ENCODE peak calls at places on chromosome 1, in five cellular contexts. One of them, this sample, is unnamed.

GRCh38 chr1:30320581-30320890 is 402.8 kb downstream of the MATN1 start:
- DNase-seq in tibial nerve: no peak
- DNase-seq in ovary: no peak
- DNase-seq in lower leg skin: peak; percentile 76
- DNase-seq in K562: no peak
- DNase-seq in this sample: no peak

GRCh38 chr1:186617860-186618780 is 62.1 kb downstream of the PTGS2 start:
- DNase-seq in ovary: no peak
- DNase-seq in tibial nerve: peak; percentile 50
- DNase-seq in lower leg skin: no peak
- DNase-seq in K562: no peak
- DNase-seq in this sample: peak; percentile 2

GRCh38 chr1:61397915-61398314 is 315.6 kb downstream of the NFIA start:
- DNase-seq in tibial nerve: no peak
- DNase-seq in lower leg skin: no peak
- DNase-seq in K562: no peak
- DNase-seq in ovary: no peak
- DNase-seq in this sample: no peak

GRCh38 chr1:42184616-42185015 is 20.1 kb upstream of the GUCA2A start:
- DNase-seq in lower leg skin: no peak
- DNase-seq in tibial nerve: no peak
- DNase-seq in K562: no peak
- DNase-seq in ovary: no peak
- DNase-seq in this sample: no peak

GRCh38 chr1:68210027-68210426 is 22.3 kb downstream of the WLS start:
- DNase-seq in ovary: no peak
- DNase-seq in lower leg skin: no peak
- DNase-seq in tibial nerve: no peak
- DNase-seq in K562: no peak
- DNase-seq in this sample: no peak

GRCh38 chr1:32335951-32336867 is at the start of gene MARCKSL1:
- DNase-seq in lower leg skin: peak; percentile 95
- DNase-seq in tibial nerve: peak; percentile 74
- DNase-seq in K562: peak; percentile 92
- DNase-seq in ovary: peak; percentile 96
- DNase-seq in this sample: peak; percentile 86

GRCh38 chr1:185483647-185484450 is 166.8 kb upstream of the IVNS1ABP start:
- DNase-seq in tibial nerve: peak; percentile 38
- DNase-seq in K562: peak; percentile 21
- DNase-seq in ovary: no peak
- DNase-seq in lower leg skin: no peak
- DNase-seq in this sample: peak; percentile 63

GRCh38 chr1:55572878-55573734 is 357.9 kb upstream of the USP24 start:
- DNase-seq in ovary: no peak
- DNase-seq in tibial nerve: no peak
- DNase-seq in K562: no peak
- DNase-seq in lower leg skin: no peak
- DNase-seq in this sample: no peak

GRCh38 chr1:12714710-12715500 is 1.0 kb upstream of the AADACL3 start:
- DNase-seq in K562: no peak
- DNase-seq in lower leg skin: no peak
- DNase-seq in tibial nerve: no peak
- DNase-seq in ovary: no peak
- DNase-seq in this sample: no peak

GRCh38 chr1:32541064-32541566 is 1.9 kb downstream of the ZBTB8A start:
- DNase-seq in ovary: no peak
- DNase-seq in tibial nerve: no peak
- DNase-seq in K562: no peak
- DNase-seq in lower leg skin: no peak
- DNase-seq in this sample: no peak

GRCh38 chr1:225942574-225942973 is 1.6 kb upstream of the LEFTY2 start:
- DNase-seq in K562: no peak
- DNase-seq in lower leg skin: no peak
- DNase-seq in ovary: no peak
- DNase-seq in tibial nerve: no peak
- DNase-seq in this sample: no peak

GRCh38 chr1:102628008-102628736 is 480.1 kb downstream of the COL11A1 start:
- DNase-seq in K562: no peak
- DNase-seq in lower leg skin: no peak
- DNase-seq in ovary: no peak
- DNase-seq in tibial nerve: no peak
- DNase-seq in this sample: no peak

GRCh38 chr1:12376236-12377064 is 146.6 kb downstream of the VPS13D start:
- DNase-seq in K562: no peak
- DNase-seq in ovary: no peak
- DNase-seq in tibial nerve: no peak
- DNase-seq in lower leg skin: no peak
- DNase-seq in this sample: no peak

GRCh38 chr1:174744886-174745285 is 254.9 kb upstream of the CACYBP start:
- DNase-seq in lower leg skin: no peak
- DNase-seq in K562: no peak
- DNase-seq in ovary: no peak
- DNase-seq in tibial nerve: no peak
- DNase-seq in this sample: no peak

GRCh38 chr1:117128323-117129079 is 7.0 kb upstream of the TRIM45 start:
- DNase-seq in lower leg skin: no peak
- DNase-seq in tibial nerve: no peak
- DNase-seq in K562: peak; percentile 48
- DNase-seq in ovary: no peak
- DNase-seq in this sample: peak; percentile 48

GRCh38 chr1:9455487-9456237 is 83.6 kb upstream of the SLC25A33 start:
- DNase-seq in tibial nerve: peak; percentile 80
- DNase-seq in ovary: peak; percentile 90
- DNase-seq in K562: peak; percentile 76
- DNase-seq in lower leg skin: no peak
- DNase-seq in this sample: peak; percentile 26

GRCh38 chr1:115089443-115090340 is at the start of gene TSPAN2:
- DNase-seq in ovary: peak; percentile 62
- DNase-seq in lower leg skin: peak; percentile 89
- DNase-seq in tibial nerve: peak; percentile 28
- DNase-seq in K562: peak; percentile 45
- DNase-seq in this sample: peak; percentile 29

GRCh38 chr1:203628997-203629508 is 2.4 kb downstream of the ATP2B4 start:
- DNase-seq in lower leg skin: no peak
- DNase-seq in ovary: no peak
- DNase-seq in K562: no peak
- DNase-seq in tibial nerve: no peak
- DNase-seq in this sample: no peak

GRCh38 chr1:30384286-30385245 is 338.8 kb downstream of the MATN1 start:
- DNase-seq in ovary: peak; percentile 14
- DNase-seq in lower leg skin: peak; percentile 72
- DNase-seq in K562: no peak
- DNase-seq in tibial nerve: no peak
- DNase-seq in this sample: no peak

GRCh38 chr1:98817830-98818229 is 156.3 kb downstream of the SNX7 start:
- DNase-seq in lower leg skin: no peak
- DNase-seq in K562: no peak
- DNase-seq in ovary: no peak
- DNase-seq in tibial nerve: no peak
- DNase-seq in this sample: no peak

GRCh38 chr1:66350001-66350547 is 183.9 kb upstream of the SGIP1 start:
- DNase-seq in K562: no peak
- DNase-seq in tibial nerve: peak; percentile 49
- DNase-seq in ovary: no peak
- DNase-seq in lower leg skin: no peak
- DNase-seq in this sample: no peak

GRCh38 chr1:4935807-4936206 is 281.4 kb downstream of the AJAP1 start:
- DNase-seq in lower leg skin: peak; percentile 71
- DNase-seq in tibial nerve: no peak
- DNase-seq in ovary: no peak
- DNase-seq in K562: no peak
- DNase-seq in this sample: no peak

GRCh38 chr1:109096110-109096509 is 5.5 kb downstream of the TMEM167B start:
- DNase-seq in K562: no peak
- DNase-seq in lower leg skin: no peak
- DNase-seq in ovary: no peak
- DNase-seq in tibial nerve: no peak
- DNase-seq in this sample: no peak

DNA sequence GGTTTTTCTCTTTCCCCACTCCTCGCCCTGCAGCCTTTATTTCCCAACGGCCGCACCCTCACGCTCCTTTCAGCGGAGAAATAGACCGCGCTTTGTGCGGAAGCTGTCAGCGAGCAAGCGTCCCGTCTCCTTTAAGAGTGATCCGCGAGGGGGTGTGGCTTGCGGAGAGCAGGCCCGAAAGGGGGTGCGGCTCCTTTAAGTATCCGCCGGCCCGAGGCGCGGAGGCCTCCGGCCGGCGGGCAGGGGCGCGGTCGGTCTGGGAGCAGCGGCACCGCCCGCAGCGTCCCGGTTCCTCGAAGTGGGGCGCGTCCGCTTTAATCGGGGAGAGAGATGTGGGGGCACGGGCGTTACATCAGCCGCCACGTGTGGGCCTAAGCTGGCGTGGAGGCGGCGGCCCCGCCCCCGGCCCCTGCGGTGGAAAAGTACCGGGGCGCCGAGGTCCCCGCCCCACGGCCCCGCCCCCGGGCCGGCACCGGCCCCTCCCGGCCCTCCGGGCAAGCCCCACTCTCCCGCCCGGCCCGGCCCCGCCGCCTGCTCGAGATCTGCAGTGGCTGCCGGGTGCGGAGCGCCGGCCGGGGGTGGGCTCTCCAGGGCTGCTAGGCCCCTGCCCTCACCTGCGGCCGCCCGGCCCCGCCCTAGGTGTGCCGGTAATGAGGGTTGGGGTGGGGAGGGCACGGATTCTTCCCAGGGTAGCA is 1.2 kb downstream of the SLC6A9 start:
- DNase-seq in tibial nerve: peak; percentile 85
- DNase-seq in K562: peak; percentile 96
- DNase-seq in ovary: peak; percentile 86
- DNase-seq in lower leg skin: peak; percentile 96
- DNase-seq in this sample: peak; percentile 98
- TF ChIP-seq POLR2A in tibial nerve: no peak
- TF ChIP-seq POLR2A in K562: peak; percentile 61
- TF ChIP-seq POLR2A in ovary: no peak
- TF ChIP-seq POLR2A in lower leg skin: no peak
- TF ChIP-seq POLR2A in this sample: peak; percentile 52

GRCh38 chr1:111139234-111139955 is 498 bp downstream of the DRAM2 start:
- DNase-seq in ovary: no peak
- DNase-seq in K562: peak; percentile 69
- DNase-seq in lower leg skin: peak; percentile 82
- DNase-seq in tibial nerve: peak; percentile 36
- DNase-seq in this sample: peak; percentile 64

GRCh38 chr1:111141803-111142202 is 1.8 kb downstream of the CEPT1 start:
- DNase-seq in lower leg skin: no peak
- DNase-seq in K562: no peak
- DNase-seq in ovary: no peak
- DNase-seq in tibial nerve: no peak
- DNase-seq in this sample: no peak

GRCh38 chr1:111141245-111141644 is 1.2 kb downstream of the CEPT1 start:
- DNase-seq in lower leg skin: no peak
- DNase-seq in ovary: no peak
- DNase-seq in K562: no peak
- DNase-seq in tibial nerve: no peak
- DNase-seq in this sample: no peak

GRCh38 chr1:111140680-111140967 is 601 bp downstream of the CEPT1 start:
- DNase-seq in lower leg skin: no peak
- DNase-seq in tibial nerve: peak; percentile 24
- DNase-seq in ovary: no peak
- DNase-seq in K562: no peak
- DNase-seq in this sample: no peak

DNA sequence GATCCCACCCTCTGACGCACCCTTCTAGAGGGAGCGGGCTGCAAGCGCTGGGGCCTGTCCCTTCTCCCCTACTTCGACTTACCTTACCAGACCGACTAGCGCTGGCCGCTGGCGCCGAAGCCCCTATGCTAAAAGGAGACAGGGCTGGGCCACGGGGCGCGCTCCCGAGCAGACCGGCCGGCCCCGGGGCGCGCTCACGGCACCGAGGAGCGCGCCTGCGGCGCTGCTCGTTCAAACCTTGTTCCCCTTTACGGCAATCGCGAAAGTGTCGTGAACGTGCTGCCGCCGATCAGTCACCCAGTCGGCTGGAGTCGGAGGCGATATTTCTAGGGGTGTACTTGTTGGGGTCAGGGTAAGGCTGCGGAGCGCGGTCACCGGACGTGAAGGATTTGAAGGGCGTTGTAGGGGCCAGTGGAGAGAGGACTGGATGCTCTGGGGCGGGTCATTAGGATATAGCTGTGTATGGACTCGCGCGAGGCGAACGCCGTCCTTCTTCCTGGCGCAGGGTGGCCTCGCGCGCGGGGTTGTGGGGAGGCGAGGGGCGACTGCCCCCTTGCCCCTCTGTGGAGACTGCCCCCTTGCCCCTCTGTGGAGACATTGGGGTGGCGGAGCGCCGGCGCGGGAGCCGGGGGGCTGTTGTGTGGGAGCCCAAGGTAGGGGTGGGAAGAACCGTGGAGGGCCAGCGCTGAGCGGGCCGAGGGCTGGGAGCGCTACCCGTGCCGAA is at the start of the genes CEPT1 and DRAM2:
- DNase-seq in tibial nerve: peak; percentile 99
- DNase-seq in lower leg skin: peak; percentile 97
- DNase-seq in K562: peak; percentile 97
- DNase-seq in ovary: peak; percentile 95
- DNase-seq in this sample: peak; percentile 97
- TF ChIP-seq POLR2A in tibial nerve: no peak
- TF ChIP-seq POLR2A in lower leg skin: no peak
- TF ChIP-seq POLR2A in K562: peak; percentile 96
- TF ChIP-seq POLR2A in ovary: peak; percentile 31
- TF ChIP-seq POLR2A in this sample: peak; percentile 88

GRCh38 chr1:209800984-209801834 is 4.7 kb downstream of the IRF6 start:
- DNase-seq in K562: no peak
- DNase-seq in ovary: no peak
- DNase-seq in tibial nerve: peak; percentile 64
- DNase-seq in lower leg skin: no peak
- DNase-seq in this sample: peak; percentile 26
- TF ChIP-seq POLR2A in K562: no peak
- TF ChIP-seq POLR2A in ovary: no peak
- TF ChIP-seq POLR2A in tibial nerve: no peak
- TF ChIP-seq POLR2A in lower leg skin: no peak
- TF ChIP-seq POLR2A in this sample: no peak

GRCh38 chr1:153963850-153964331 is 554 bp upstream of the SLC39A1 start:
- DNase-seq in lower leg skin: no peak
- DNase-seq in ovary: peak; percentile 65
- DNase-seq in K562: peak; percentile 39
- DNase-seq in tibial nerve: no peak
- DNase-seq in this sample: no peak
- TF ChIP-seq POLR2A in lower leg skin: no peak
- TF ChIP-seq POLR2A in ovary: no peak
- TF ChIP-seq POLR2A in K562: no peak
- TF ChIP-seq POLR2A in tibial nerve: no peak
- TF ChIP-seq POLR2A in this sample: no peak

This sample was measured in erythroblast.